ENCODE peak calls at places on chromosomes 6 and 20, in four cellular contexts. Q is AG04450, I is astrocyte, S is foreskin fibroblast. D is an unnamed sample.

GRCh38 chr6:90326404-90327057 is 29.9 kb upstream of the BACH2 start:
- DNase-seq in Q (no peak), I (no peak), S (no peak), D (no peak)

GRCh38 chr6:16450285-16450684 is 211.9 kb downstream of the GMPR start:
- DNase-seq in Q (peak; percentile 88), I (peak; percentile 93), S (peak; percentile 96), D (no peak)

GRCh38 chr20:38658879-38659612 is 57.4 kb downstream of the ARHGAP40 start:
- DNase-seq in Q (no peak), I (no peak), S (peak; percentile 35), D (peak; percentile 67)

GRCh38 chr20:57043669-57044268 is 222.7 kb downstream of the BMP7 start:
- DNase-seq in Q (no peak), I (no peak), S (no peak), D (no peak)

GRCh38 chr6:159062564-159062945 is 17.8 kb upstream of the TAGAP start:
- DNase-seq in Q (no peak), I (no peak), S (no peak), D (peak; percentile 46)

GRCh38 chr20:51758978-51759544 is 9.1 kb downstream of the ATP9A start:
- DNase-seq in Q (no peak), I (no peak), S (peak; percentile 71), D (no peak)

GRCh38 chr6:79100304-79100703 is 22.2 kb upstream of the PHIP start:
- DNase-seq in Q (no peak), I (no peak), S (no peak), D (no peak)

GRCh38 chr6:89118931-89119330 is 1.1 kb upstream of the SRSF12 start:
- DNase-seq in Q (no peak), I (no peak), S (peak; percentile 24), D (peak; percentile 22)

GRCh38 chr20:32018269-32019155 is 8.3 kb downstream of the CCM2L start:
- DNase-seq in Q (no peak), I (no peak), S (no peak), D (peak; percentile 85)

GRCh38 chr20:38932457-38933120 is 6.4 kb downstream of the FAM83D start:
- DNase-seq in Q (peak; percentile 7), I (peak; percentile 71), S (peak; percentile 73), D (no peak)

GRCh38 chr20:34355427-34355826 is 7.6 kb upstream of the ITCH start:
- DNase-seq in Q (no peak), I (no peak), S (no peak), D (no peak)

GRCh38 chr20:36340593-36340990 is 34.5 kb downstream of the DLGAP4 start:
- DNase-seq in Q (no peak), I (no peak), S (no peak), D (no peak)

GRCh38 chr6:55175078-55175777 is 913 bp downstream of the HCRTR2 start:
- DNase-seq in Q (no peak), I (no peak), S (no peak), D (no peak)

GRCh38 chr6:24910331-24910849 is 25.4 kb downstream of the RIPOR2 start:
- DNase-seq in Q (no peak), I (no peak), S (peak; percentile 52), D (peak; percentile 48)

GRCh38 chr20:10362674-10363073 is 71.3 kb downstream of the MKKS start:
- DNase-seq in Q (no peak), I (no peak), S (no peak), D (no peak)

GRCh38 chr20:731891-732560 is 36.3 kb downstream of the SLC52A3 start:
- DNase-seq in Q (no peak), I (no peak), S (peak; percentile 30), D (no peak)

GRCh38 chr20:62571667-62572344 is 70.5 kb upstream of the SLCO4A1 start:
- DNase-seq in Q (no peak), I (no peak), S (no peak), D (no peak)

GRCh38 chr20:23018941-23019340 is 16.2 kb upstream of the SSTR4 start:
- DNase-seq in Q (no peak), I (no peak), S (no peak), D (no peak)

GRCh38 chr6:32195902-32196681 is 3.6 kb upstream of the GPSM3 start:
- DNase-seq in Q (peak; percentile 55), I (peak; percentile 85), S (peak; percentile 84), D (peak; percentile 97)

GRCh38 chr6:151004415-151005024 is 139.0 kb downstream of the MTHFD1L start:
- DNase-seq in Q (peak; percentile 66), I (peak; percentile 96), S (peak; percentile 89), D (no peak)

GRCh38 chr20:10216146-10216741 is 2.4 kb upstream of the SNAP25 start:
- DNase-seq in Q (no peak), I (peak; percentile 87), S (peak; percentile 38), D (peak; percentile 16)

GRCh38 chr6:135092724-135093123 is 38.1 kb upstream of the HBS1L start:
- DNase-seq in Q (no peak), I (no peak), S (no peak), D (no peak)

GRCh38 chr6:149395185-149395584 is 4.9 kb upstream of the SUMO4 start:
- DNase-seq in Q (no peak), I (no peak), S (no peak), D (no peak)

GRCh38 chr6:99761701-99762100 is 155.1 kb downstream of the PRDM13 start:
- DNase-seq in Q (no peak), I (no peak), S (no peak), D (no peak)

GRCh38 chr6:92826633-92827032 is 592.7 kb downstream of the EPHA7 start:
- DNase-seq in Q (no peak), I (no peak), S (no peak), D (no peak)

GRCh38 chr6:108097882-108098281 is 23.3 kb upstream of the OSTM1 start:
- DNase-seq in Q (no peak), I (peak; percentile 19), S (no peak), D (no peak)

GRCh38 chr20:47576516-47577033 is 74.9 kb downstream of the NCOA3 start:
- DNase-seq in Q (peak; percentile 65), I (peak; percentile 91), S (peak; percentile 92), D (peak; percentile 58)

GRCh38 chr20:38633577-38634093 is 32.0 kb downstream of the ARHGAP40 start:
- DNase-seq in Q (no peak), I (no peak), S (peak; percentile 67), D (peak; percentile 84)

GRCh38 chr6:29723666-29724588 is 693 bp downstream of the HLA-F start:
- DNase-seq in Q (no peak), I (no peak), S (peak; percentile 23), D (peak; percentile 78)

GRCh38 chr6:2596222-2596621 is 154.5 kb downstream of the MYLK4 start:
- DNase-seq in Q (no peak), I (no peak), S (no peak), D (no peak)
- TF ChIP-seq CTCF in Q (no peak), I (no peak), S (no peak), D (peak; percentile 46)

GRCh38 chr20:12837646-12838045 is 171.1 kb upstream of the SPTLC3 start:
- DNase-seq in Q (no peak), I (no peak), S (no peak), D (no peak)

GRCh38 chr20:12833861-12834260 is 174.9 kb upstream of the SPTLC3 start:
- DNase-seq in Q (no peak), I (no peak), S (no peak), D (no peak)

GRCh38 chr20:12835999-12836398 is 172.8 kb upstream of the SPTLC3 start:
- DNase-seq in Q (no peak), I (no peak), S (no peak), D (no peak)

GRCh38 chr20:12838261-12838866 is 170.4 kb upstream of the SPTLC3 start:
- DNase-seq in Q (no peak), I (no peak), S (no peak), D (no peak)
- TF ChIP-seq CTCF in Q (peak; percentile 6), I (no peak), S (no peak), D (peak; percentile 50)

GRCh38 chr20:19691125-19691524 is 66.9 kb upstream of the RIN2 start:
- DNase-seq in Q (no peak), I (no peak), S (no peak), D (no peak)

GRCh38 chr20:19692100-19692499 is 66.0 kb upstream of the RIN2 start:
- DNase-seq in Q (no peak), I (peak; percentile 59), S (peak; percentile 45), D (no peak)

GRCh38 chr20:19690462-19690861 is 67.6 kb upstream of the RIN2 start:
- DNase-seq in Q (no peak), I (no peak), S (no peak), D (no peak)

GRCh38 chr20:19683822-19684221 is 74.2 kb upstream of the RIN2 start:
- DNase-seq in Q (no peak), I (no peak), S (no peak), D (no peak)

GRCh38 chr20:19688031-19688806 is 69.8 kb upstream of the RIN2 start:
- DNase-seq in Q (peak; percentile 76), I (peak; percentile 82), S (peak; percentile 94), D (no peak)
- TF ChIP-seq CTCF in Q (peak; percentile 81), I (peak; percentile 61), S (peak; percentile 81), D (no peak)

DNA sequence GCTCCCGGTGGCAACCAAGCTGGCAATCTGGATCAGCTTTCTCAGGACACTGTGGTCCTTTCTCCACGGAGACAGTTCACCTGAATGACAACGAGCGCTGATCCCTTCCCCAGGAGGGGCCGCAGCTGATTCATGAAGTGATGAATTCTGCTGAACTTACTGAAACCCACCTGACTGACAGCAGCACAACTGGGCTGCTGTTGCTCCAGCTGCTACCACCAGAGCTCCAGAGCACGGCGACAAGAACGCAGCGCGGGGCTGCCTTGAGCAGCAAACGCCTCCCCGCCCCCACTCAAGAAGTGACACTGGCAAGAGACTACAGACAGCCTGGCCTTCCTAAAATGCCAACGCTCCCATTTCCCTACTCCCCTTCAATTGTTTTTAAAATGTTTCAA is 10.0 kb downstream of the PXDC1 start:
- DNase-seq in Q (no peak), I (no peak), S (no peak), D (no peak)
- TF ChIP-seq CTCF in Q (no peak), I (no peak), S (no peak), D (no peak)

DNA sequence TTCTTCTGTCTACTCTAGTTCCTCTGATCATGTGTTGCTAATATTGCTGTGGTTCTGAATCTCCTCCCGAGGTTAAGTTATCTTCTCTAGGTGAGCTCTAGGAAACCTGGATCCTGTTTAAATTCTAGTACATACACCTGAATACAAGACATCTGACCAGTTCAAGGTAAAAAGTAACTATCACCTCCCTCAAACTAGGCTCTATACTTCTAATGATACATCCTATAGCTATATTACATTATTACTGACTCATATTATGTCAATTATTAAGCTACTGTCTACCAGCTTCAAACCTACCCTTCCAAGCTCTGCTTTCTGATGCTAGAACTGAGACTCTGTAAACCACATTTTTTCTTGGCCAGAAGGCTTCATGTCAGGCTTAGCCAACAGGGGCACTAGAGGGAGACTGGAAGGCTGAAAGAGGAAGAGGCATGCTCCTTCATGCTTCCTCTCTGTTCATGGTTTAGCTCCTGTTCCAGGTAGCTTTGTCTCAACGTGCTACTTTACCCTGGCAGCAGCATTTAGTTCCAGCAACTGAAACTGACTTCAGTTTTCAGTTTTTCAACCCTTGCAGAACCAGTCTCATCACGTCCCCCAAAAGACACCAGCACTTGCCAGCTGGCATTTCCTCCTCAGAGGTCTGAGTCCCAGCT is 148.4 kb upstream of the TOP1 start:
- DNase-seq in Q (no peak), I (no peak), S (no peak), D (no peak)
- TF ChIP-seq CTCF in Q (no peak), I (no peak), S (no peak), D (no peak)

GRCh38 chr20:3250091-3250504 is 11.1 kb upstream of the SLC4A11 start:
- DNase-seq in Q (no peak), I (no peak), S (no peak), D (no peak)
- TF ChIP-seq CTCF in Q (no peak), I (no peak), S (no peak), D (no peak)

D was measured in GM13977.